ENCODE peak calls at places on chromosomes 1 and 21, in five cellular contexts. C, K, U, A and D are unnamed samples.

GRCh38 chr21:36692844-36693143 is 6.1 kb upstream of the SIM2 start:
- DNase-seq in C (no peak), K (no peak), U (no peak), A (no peak), D (no peak)

GRCh38 chr1:26285366-26286063 is 5.6 kb downstream of the SH3BGRL3 start:
- DNase-seq in C (peak; percentile 53), K (peak; percentile 1), U (no peak), A (no peak), D (no peak)

GRCh38 chr21:39612233-39613028 is at the start of gene B3GALT5:
- DNase-seq in C (no peak), K (no peak), U (no peak), A (no peak), D (no peak)

GRCh38 chr21:45405271-45405818 is 380 bp downstream of the COL18A1 start:
- DNase-seq in C (no peak), K (no peak), U (no peak), A (no peak), D (no peak)

GRCh38 chr1:155185783-155186265 is 12.2 kb downstream of the TRIM46 start:
- DNase-seq in C (no peak), K (no peak), U (no peak), A (no peak), D (no peak)

GRCh38 chr1:166039805-166040204 is 127.0 kb downstream of the FAM78B start:
- DNase-seq in C (no peak), K (no peak), U (no peak), A (no peak), D (no peak)

GRCh38 chr1:93814059-93814794 is 64.8 kb downstream of the DNTTIP2 start:
- DNase-seq in C (peak; percentile 80), K (peak; percentile 33), U (peak; percentile 79), A (no peak), D (no peak)

GRCh38 chr1:60280256-60280655 is 206.7 kb upstream of the C1orf87 start:
- DNase-seq in C (no peak), K (no peak), U (no peak), A (no peak), D (no peak)

GRCh38 chr1:96538001-96538649 is 183.5 kb upstream of the PTBP2 start:
- DNase-seq in C (no peak), K (no peak), U (peak; percentile 56), A (no peak), D (no peak)

GRCh38 chr21:42614811-42615342 is 38.5 kb upstream of the PDE9A start:
- DNase-seq in C (peak; percentile 50), K (no peak), U (no peak), A (no peak), D (peak; percentile 33)

GRCh38 chr1:230047114-230047865 is 19.7 kb upstream of the GALNT2 start:
- DNase-seq in C (peak; percentile 15), K (no peak), U (no peak), A (no peak), D (no peak)

GRCh38 chr1:77412069-77412793 is 130.4 kb downstream of the AK5 start:
- DNase-seq in C (peak; percentile 52), K (no peak), U (no peak), A (no peak), D (no peak)

GRCh38 chr1:216270086-216270773 is 153.0 kb downstream of the USH2A start:
- DNase-seq in C (no peak), K (no peak), U (no peak), A (no peak), D (no peak)

GRCh38 chr1:226131639-226132038 is 54.9 kb downstream of the ACBD3 start:
- DNase-seq in C (no peak), K (no peak), U (no peak), A (no peak), D (no peak)

GRCh38 chr1:193727850-193728249 is 541.4 kb upstream of the B3GALT2 start:
- DNase-seq in C (no peak), K (no peak), U (no peak), A (no peak), D (no peak)

GRCh38 chr1:1132928-1133750 is 17.2 kb upstream of the C1orf159 start:
- DNase-seq in C (no peak), K (no peak), U (peak; percentile 17), A (no peak), D (no peak)

GRCh38 chr1:31509124-31510072 is 66.9 kb upstream of the TINAGL1 start:
- DNase-seq in C (peak; percentile 16), K (no peak), U (no peak), A (no peak), D (no peak)

GRCh38 chr1:98119793-98120192 is 199.0 kb upstream of the DPYD start:
- DNase-seq in C (peak; percentile 7), K (peak; percentile 21), U (no peak), A (no peak), D (no peak)

GRCh38 chr21:26806734-26807372 is 38.4 kb downstream of the ADAMTS1 start:
- DNase-seq in C (no peak), K (no peak), U (peak; percentile 42), A (no peak), D (no peak)

GRCh38 chr1:197145451-197146029 is 929 bp downstream of the ASPM start:
- DNase-seq in C (no peak), K (no peak), U (no peak), A (no peak), D (no peak)

GRCh38 chr1:230744382-230744781 is 2.8 kb upstream of the CAPN9 start:
- DNase-seq in C (no peak), K (no peak), U (no peak), A (no peak), D (no peak)

GRCh38 chr1:2204384-2205190 is 10.0 kb upstream of the FAAP20 start:
- DNase-seq in C (no peak), K (peak; percentile 83), U (no peak), A (no peak), D (peak; percentile 98)

GRCh38 chr1:18561967-18562366 is 68.7 kb upstream of the PAX7 start:
- DNase-seq in C (no peak), K (no peak), U (no peak), A (no peak), D (no peak)

GRCh38 chr1:196078691-196079090 is 529.5 kb downstream of the KCNT2 start:
- DNase-seq in C (peak; percentile 52), K (no peak), U (no peak), A (no peak), D (no peak)

GRCh38 chr1:41740630-41741239 is 178.0 kb downstream of the HIVEP3 start:
- DNase-seq in C (no peak), K (no peak), U (no peak), A (no peak), D (no peak)

GRCh38 chr1:87968259-87968955 is 639.7 kb downstream of the LMO4 start:
- DNase-seq in C (no peak), K (no peak), U (peak; percentile 65), A (no peak), D (no peak)

GRCh38 chr1:218557731-218558130 is 212.6 kb downstream of the TGFB2 start:
- DNase-seq in C (peak; percentile 64), K (peak; percentile 73), U (peak; percentile 66), A (no peak), D (no peak)

GRCh38 chr1:29670752-29671151 is 434.4 kb downstream of the PTPRU start:
- DNase-seq in C (no peak), K (no peak), U (no peak), A (no peak), D (no peak)

GRCh38 chr1:8571200-8571984 is 246.0 kb downstream of the RERE start:
- DNase-seq in C (peak; percentile 20), K (no peak), U (peak; percentile 66), A (no peak), D (no peak)

GRCh38 chr1:111961773-111962565 is 27.5 kb downstream of the KCND3 start:
- DNase-seq in C (no peak), K (no peak), U (no peak), A (no peak), D (no peak)

GRCh38 chr21:44006017-44006624 is 6.0 kb upstream of the TRAPPC10 start:
- DNase-seq in C (peak; percentile 77), K (no peak), U (peak; percentile 96), A (no peak), D (no peak)

GRCh38 chr21:34636961-34637360 is 22.0 kb upstream of the RCAN1 start:
- DNase-seq in C (no peak), K (no peak), U (no peak), A (no peak), D (no peak)

GRCh38 chr1:215971793-215972441 is 404.8 kb downstream of the KCTD3 start:
- DNase-seq in C (no peak), K (no peak), U (no peak), A (no peak), D (no peak)

GRCh38 chr21:39054066-39054465 is 129.2 kb downstream of the PSMG1 start:
- DNase-seq in C (no peak), K (no peak), U (no peak), A (no peak), D (no peak)